ENCODE peak calls at places on chromosomes 16 and 17, in eight cellular contexts. A, X, O, B, U, M, G and I are unnamed samples.

GRCh38 chr17:42748906-42749798 is 4.3 kb upstream of the EZH1 start:
- DNase-seq in A (no peak), U (no peak), O (peak; percentile 47), G (no peak), B (no peak), X (no peak), M (no peak), I (no peak)

GRCh38 chr16:73714976-73715375 is 581.6 kb upstream of the PSMD7 start:
- DNase-seq in B (no peak), U (no peak), X (no peak), M (no peak), O (no peak), G (no peak), A (no peak), I (no peak)

GRCh38 chr17:10471853-10472252 is 2.5 kb upstream of the MYH4 start:
- DNase-seq in O (no peak), G (no peak), X (peak; percentile 5), A (no peak), U (no peak), B (peak; percentile 36), M (no peak), I (no peak)

GRCh38 chr17:7633093-7633492 is 3.2 kb downstream of the SHBG start:
- DNase-seq in M (no peak), O (no peak), B (no peak), U (no peak), A (no peak), X (no peak), G (no peak), I (no peak)

GRCh38 chr17:34850023-34850422 is 111.2 kb downstream of the CCT6B start:
- DNase-seq in G (no peak), B (peak; percentile 15), O (no peak), A (no peak), U (no peak), X (no peak), M (no peak), I (no peak)

GRCh38 chr17:17087424-17088103 is 45.3 kb downstream of the MPRIP start:
- DNase-seq in M (no peak), O (peak; percentile 56), X (no peak), B (no peak), G (no peak), A (no peak), U (no peak), I (no peak)

GRCh38 chr17:38667099-38667786 is 7.5 kb downstream of the EPOP start:
- DNase-seq in B (peak; percentile 83), X (peak; percentile 77), O (peak; percentile 84), M (peak; percentile 44), A (peak; percentile 58), G (peak; percentile 65), U (peak; percentile 43), I (peak; percentile 42)

GRCh38 chr16:86496262-86496928 is 13.9 kb upstream of the FOXF1 start:
- DNase-seq in G (no peak), B (no peak), U (no peak), M (no peak), X (no peak), O (peak; percentile 54), A (no peak), I (no peak)

GRCh38 chr17:78852709-78853111 is 12.1 kb upstream of the USP36 start:
- DNase-seq in B (peak; percentile 57), A (no peak), G (no peak), O (no peak), M (no peak), U (no peak), X (no peak), I (no peak)

GRCh38 chr17:42660692-42661345 is 1.7 kb downstream of the TUBG2 start:
- DNase-seq in U (no peak), M (no peak), O (no peak), B (peak; percentile 57), X (peak; percentile 83), G (peak; percentile 62), A (peak; percentile 80), I (no peak)

GRCh38 chr17:60577147-60577925 is 22.7 kb upstream of the PPM1D start:
- DNase-seq in O (no peak), A (peak; percentile 53), G (peak; percentile 38), B (peak; percentile 75), U (no peak), M (no peak), X (no peak), I (no peak)

GRCh38 chr16:20938426-20938825 is 37.9 kb downstream of the LYRM1 start:
- DNase-seq in X (no peak), O (no peak), U (no peak), B (peak; percentile 39), G (no peak), A (no peak), M (no peak), I (no peak)

GRCh38 chr17:81090361-81091133 is 55.6 kb downstream of the BAIAP2 start:
- DNase-seq in X (peak; percentile 81), G (peak; percentile 69), U (peak; percentile 33), O (peak; percentile 83), A (no peak), B (peak; percentile 35), M (peak; percentile 71), I (no peak)

GRCh38 chr17:56681561-56682266 is 88.2 kb downstream of the NOG start:
- DNase-seq in M (no peak), B (peak; percentile 73), A (no peak), U (no peak), G (no peak), O (no peak), X (peak; percentile 74), I (peak; percentile 87)

GRCh38 chr17:47894498-47895253 is 1.4 kb upstream of the SP2 start:
- DNase-seq in O (no peak), M (no peak), B (no peak), A (no peak), X (no peak), G (no peak), U (no peak), I (no peak)
- H3K27ac ChIP-seq in O (peak overlapping the region; percentile 99), M (peak overlapping the region; percentile 100), B (peak overlapping the region; percentile 70), A (peak overlapping the region; percentile 95), X (peak overlapping the region; percentile 93), G (peak overlapping the region; percentile 65), U (peak overlapping the region; percentile 97), I (no peak overlapping the region)

GRCh38 chr17:40018211-40019121 is 3.2 kb downstream of the CSF3 start:
- DNase-seq in M (peak; percentile 45), B (peak; percentile 59), A (peak; percentile 89), G (no peak), U (no peak), X (no peak), O (no peak), I (no peak)
- H3K27ac ChIP-seq in M (peak overlapping the region; percentile 10), B (peak overlapping the region; percentile 88), A (peak overlapping the region; percentile 82), G (no peak overlapping the region), U (no peak overlapping the region), X (peak overlapping the region; percentile 99), O (peak overlapping the region; percentile 7), I (peak overlapping the region; percentile 65)

GRCh38 chr16:2466667-2467300 is 4.3 kb upstream of the NTN3 start:
- DNase-seq in O (no peak), B (no peak), A (no peak), U (no peak), G (no peak), X (no peak), M (no peak), I (no peak)
- H3K27ac ChIP-seq in O (no peak overlapping the region), B (no peak overlapping the region), A (no peak overlapping the region), U (no peak overlapping the region), G (no peak overlapping the region), X (peak overlapping the region; percentile 91), M (no peak overlapping the region), I (no peak overlapping the region)

GRCh38 chr16:59634951-59635350 is 900.8 kb upstream of the GOT2 start:
- DNase-seq in M (no peak), B (peak; percentile 9), X (no peak), G (no peak), A (no peak), U (no peak), O (no peak), I (no peak)
- H3K27ac ChIP-seq in M (no peak overlapping the region), B (peak overlapping the region; percentile 85), X (no peak overlapping the region), G (no peak overlapping the region), A (no peak overlapping the region), U (no peak overlapping the region), O (no peak overlapping the region), I (no peak overlapping the region)

GRCh38 chr16:29975134-29975538 is 1.5 kb downstream of the TAOK2 start:
- DNase-seq in A (no peak), X (no peak), U (no peak), O (no peak), G (no peak), B (no peak), M (no peak), I (no peak)
- H3K27ac ChIP-seq in A (peak overlapping the region; percentile 96), X (peak overlapping the region; percentile 18), U (peak overlapping the region; percentile 86), O (peak overlapping the region; percentile 95), G (no peak overlapping the region), B (no peak overlapping the region), M (peak overlapping the region; percentile 100), I (no peak overlapping the region)

DNA sequence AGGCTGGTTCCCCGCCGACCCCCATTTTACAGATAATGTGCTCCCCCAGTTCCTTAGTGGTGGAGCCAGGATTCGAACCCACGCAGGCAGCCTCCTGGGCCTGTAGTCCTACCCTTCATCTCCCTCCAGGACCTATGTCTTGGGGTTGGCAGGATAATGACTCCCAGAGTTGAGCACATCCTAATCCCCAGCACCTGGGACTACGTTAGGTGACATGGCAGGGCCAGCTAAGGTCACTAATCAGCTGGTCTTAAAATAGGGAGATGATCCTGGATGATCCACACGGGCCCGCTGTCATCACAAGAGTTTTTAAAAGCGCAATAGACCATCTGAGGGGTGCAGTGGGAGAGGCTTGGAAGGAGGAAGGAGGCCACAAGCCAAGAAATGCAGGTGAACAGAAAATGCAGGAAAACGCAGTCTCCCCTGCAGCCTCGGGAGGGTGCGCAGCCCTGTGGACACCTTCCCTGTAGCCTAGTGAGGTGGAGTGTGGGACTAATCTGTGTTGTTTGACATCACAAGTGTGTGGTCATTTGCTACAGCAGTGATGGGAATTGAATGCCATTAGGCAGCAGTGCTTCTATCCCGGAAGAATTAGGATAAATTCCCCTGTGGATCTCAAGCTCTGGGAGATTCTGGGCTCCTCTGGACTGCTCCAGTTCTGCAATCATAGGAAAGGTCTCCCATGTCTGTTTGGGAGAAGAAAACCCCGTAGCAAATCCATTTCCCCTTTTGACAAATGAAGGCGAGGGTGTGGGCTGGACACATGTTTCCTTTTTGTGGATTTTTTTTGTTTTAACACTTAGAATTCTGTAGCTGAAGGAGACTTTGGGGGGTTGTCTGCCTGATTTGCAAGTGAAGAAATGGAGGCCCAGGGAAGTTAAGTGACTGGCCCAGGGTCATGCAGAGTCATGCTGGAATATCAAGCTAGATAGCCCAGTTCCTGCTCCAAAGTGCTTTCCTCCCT is 297.8 kb downstream of the SEC14L1 start:
- DNase-seq in O (no peak), X (no peak), U (no peak), G (no peak), B (no peak), A (no peak), M (no peak), I (no peak)
- H3K27ac ChIP-seq in O (peak overlapping the region; percentile 92), X (peak overlapping the region; percentile 70), U (peak overlapping the region; percentile 90), G (peak overlapping the region; percentile 63), B (no peak overlapping the region), A (no peak overlapping the region), M (peak overlapping the region; percentile 40), I (no peak overlapping the region)

DNA sequence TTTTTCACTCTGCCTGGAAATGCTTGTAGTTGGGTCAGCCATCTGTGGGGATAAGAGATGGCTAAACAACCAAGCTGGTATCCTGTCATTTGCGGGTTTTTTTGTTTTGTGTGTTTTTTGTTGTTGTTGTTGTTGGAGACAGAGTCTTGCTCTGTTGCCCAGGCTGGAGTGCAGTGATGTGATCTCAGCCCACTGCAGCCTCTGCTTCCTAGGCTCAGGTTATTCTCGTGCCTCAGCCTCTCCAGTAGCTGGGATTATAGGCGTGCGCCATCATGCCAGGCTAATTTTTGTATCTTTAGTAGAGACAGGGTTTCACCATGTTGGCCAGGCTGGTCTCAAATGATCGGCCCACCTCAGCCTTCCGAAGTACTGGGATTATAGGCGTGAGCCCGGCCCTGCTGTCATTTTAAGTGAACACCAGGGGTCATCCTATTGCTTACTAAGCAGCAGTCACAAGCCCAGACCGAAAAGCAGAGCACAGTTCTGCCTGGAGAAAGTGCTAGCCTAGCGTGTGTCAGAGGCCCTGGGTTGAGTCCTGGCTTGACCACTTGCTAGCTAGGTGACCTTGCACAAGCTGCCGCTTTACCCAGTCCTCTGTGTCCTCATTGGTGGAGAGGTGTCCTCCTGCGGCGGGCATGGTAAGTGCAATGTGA is 4.6 kb downstream of the SMCR8 start:
- DNase-seq in A (no peak), B (peak; percentile 77), O (peak; percentile 73), U (no peak), X (no peak), G (no peak), M (no peak), I (peak; percentile 34)
- H3K27ac ChIP-seq in A (no peak overlapping the region), B (no peak overlapping the region), O (no peak overlapping the region), U (no peak overlapping the region), X (peak overlapping the region; percentile 18), G (no peak overlapping the region), M (no peak overlapping the region), I (no peak overlapping the region)